ENCODE peak calls at places on chromosomes 3 and 15, in seven cellular contexts. S is endothelial cell, U is uterus, V is aorta, K is H9, B is mammary epithelial cell, M is ACHN. C is an unnamed sample.

GRCh38 chr3:177804646-177805045 is 607.4 kb upstream of the TBL1XR1 start:
- DNase-seq in S (no peak), U (no peak), V (no peak), K (no peak), B (no peak), M (no peak), C (no peak)

GRCh38 chr3:162491957-162492356 is 995.3 kb downstream of the OTOL1 start:
- DNase-seq in S (no peak), U (no peak), V (no peak), K (no peak), B (no peak), M (no peak), C (no peak)

GRCh38 chr3:104360038-104360437 is 1006.7 kb upstream of the ALCAM start:
- DNase-seq in S (no peak), U (no peak), V (no peak), K (no peak), B (no peak), M (peak), C (no peak)

GRCh38 chr3:192444096-192444790 is 283.1 kb downstream of the FGF12 start:
- DNase-seq in S (peak), U (peak), V (peak), K (peak), B (peak), M (peak), C (peak)

GRCh38 chr3:195815169-195815771 is 3.5 kb upstream of the MUC4 start:
- DNase-seq in S (no peak), U (no peak), V (peak), K (peak), B (peak), M (peak), C (no peak)

GRCh38 chr3:25536668-25537331 is 108.7 kb downstream of the RARB start:
- DNase-seq in S (no peak), U (no peak), V (no peak), K (no peak), B (no peak), M (no peak), C (no peak)

GRCh38 chr15:41904487-41905359 is 10.9 kb upstream of the SPTBN5 start:
- DNase-seq in S (peak), U (peak), V (no peak), K (peak), B (peak), M (peak), C (peak)

GRCh38 chr3:60086811-60087210 is 1037.0 kb upstream of the CFAP20DC start:
- DNase-seq in S (no peak), U (no peak), V (no peak), K (no peak), B (peak), M (peak), C (peak)

GRCh38 chr3:158644345-158644908 is at the start of gene GFM1:
- DNase-seq in S (peak), U (peak), V (peak), K (peak), B (peak), M (peak), C (peak)

GRCh38 chr3:162390891-162391290 is 894.3 kb downstream of the OTOL1 start:
- DNase-seq in S (no peak), U (no peak), V (no peak), K (no peak), B (peak), M (no peak), C (no peak)

GRCh38 chr15:74062236-74062635 is 20.1 kb downstream of the GOLGA6A start:
- DNase-seq in S (no peak), U (no peak), V (no peak), K (no peak), B (no peak), M (no peak), C (no peak)

GRCh38 chr3:108150200-108150599 is 59.4 kb upstream of the CD47 start:
- DNase-seq in S (no peak), U (no peak), V (no peak), K (no peak), B (no peak), M (no peak), C (no peak)

GRCh38 chr3:171672124-171672523 is 138.2 kb downstream of the PLD1 start:
- DNase-seq in S (no peak), U (no peak), V (no peak), K (no peak), B (no peak), M (no peak), C (no peak)

GRCh38 chr3:195240939-195241338 is 30.0 kb downstream of the XXYLT1 start:
- DNase-seq in S (no peak), U (peak), V (no peak), K (no peak), B (no peak), M (no peak), C (no peak)

GRCh38 chr3:77039606-77040553 is at the start of gene ROBO2:
- DNase-seq in S (peak), U (peak), V (no peak), K (peak), B (peak), M (no peak), C (no peak)

GRCh38 chr3:37052860-37053259 is 59.5 kb downstream of the MLH1 start:
- DNase-seq in S (no peak), U (no peak), V (no peak), K (no peak), B (no peak), M (no peak), C (no peak)